ENCODE peak calls at places on chromosomes 2 and 18, in ten cellular contexts. X is tibial artery, B is NCI-H774, W is left cardiac atrium, R is LoVo, A is ACHN, F is spleen, E is HTR-8/SVneo, M is hippocampal formation, Y is HT1080. U is an unnamed sample.

GRCh38 chr2:195696012-195696411 is 39.0 kb downstream of the SLC39A10 start:
- DNase-seq in X (no peak), B (no peak), W (no peak), R (no peak), A (no peak), F (no peak), E (no peak), M (no peak), Y (no peak), U (no peak)

GRCh38 chr2:95346236-95346737 is 49.1 kb downstream of the KCNIP3 start:
- DNase-seq in X (peak; percentile 45), B (no peak), W (peak; percentile 74), R (peak; percentile 39), A (peak; percentile 83), F (peak; percentile 80), E (peak; percentile 78), M (no peak), Y (peak; percentile 21), U (peak; percentile 23)

GRCh38 chr18:76801567-76802505 is 20.5 kb upstream of the ZNF236 start:
- DNase-seq in X (peak; percentile 52), B (peak; percentile 49), W (peak; percentile 67), R (peak; percentile 78), A (peak; percentile 64), F (peak; percentile 90), E (peak; percentile 47), M (peak; percentile 33), Y (peak; percentile 66), U (peak; percentile 28)

GRCh38 chr2:179454443-179455218 is 190.0 kb upstream of the SESTD1 start:
- DNase-seq in X (no peak), B (no peak), W (no peak), R (peak; percentile 21), A (peak; percentile 52), F (no peak), E (peak; percentile 15), M (no peak), Y (peak; percentile 95), U (no peak)

GRCh38 chr2:189673661-189674373 is 653 bp upstream of the ANKAR start:
- DNase-seq in X (no peak), B (no peak), W (no peak), R (no peak), A (peak; percentile 9), F (peak; percentile 47), E (no peak), M (no peak), Y (no peak), U (no peak)

GRCh38 chr2:112583497-112584133 is 794 bp upstream of the CHCHD5 start:
- DNase-seq in X (peak; percentile 23), B (no peak), W (no peak), R (no peak), A (peak; percentile 47), F (no peak), E (no peak), M (no peak), Y (no peak), U (no peak)

GRCh38 chr2:75587954-75588587 is 27.3 kb upstream of the EVA1A start:
- DNase-seq in X (no peak), B (peak; percentile 8), W (no peak), R (no peak), A (no peak), F (no peak), E (peak; percentile 78), M (no peak), Y (peak; percentile 95), U (no peak)

GRCh38 chr2:71923887-71924533 is 223.7 kb downstream of the CYP26B1 start:
- DNase-seq in X (peak; percentile 71), B (peak; percentile 51), W (peak; percentile 65), R (peak; percentile 65), A (peak; percentile 76), F (no peak), E (peak; percentile 60), M (peak; percentile 46), Y (peak; percentile 55), U (no peak)

GRCh38 chr2:239882335-239882734 is 142.8 kb downstream of the NDUFA10 start:
- DNase-seq in X (no peak), B (no peak), W (peak; percentile 48), R (peak; percentile 53), A (peak; percentile 25), F (no peak), E (peak; percentile 46), M (no peak), Y (no peak), U (no peak)

GRCh38 chr2:55080204-55080738 is 30.0 kb upstream of the RTN4 start:
- DNase-seq in X (no peak), B (no peak), W (no peak), R (no peak), A (no peak), F (no peak), E (no peak), M (no peak), Y (no peak), U (no peak)

GRCh38 chr2:97988722-97989121 is 7.0 kb downstream of the TMEM131 start:
- DNase-seq in X (no peak), B (no peak), W (no peak), R (no peak), A (no peak), F (no peak), E (no peak), M (no peak), Y (no peak), U (no peak)

GRCh38 chr18:39938678-39939077 is 2016.4 kb upstream of the PIK3C3 start:
- DNase-seq in X (no peak), B (no peak), W (no peak), R (no peak), A (no peak), F (no peak), E (no peak), M (no peak), Y (no peak), U (no peak)

GRCh38 chr2:38438536-38439225 is 61.6 kb upstream of the ATL2 start:
- DNase-seq in X (no peak), B (no peak), W (no peak), R (no peak), A (no peak), F (no peak), E (no peak), M (no peak), Y (no peak), U (no peak)

GRCh38 chr2:46449712-46450111 is 29.7 kb upstream of the TMEM247 start:
- DNase-seq in X (no peak), B (no peak), W (no peak), R (no peak), A (no peak), F (no peak), E (no peak), M (no peak), Y (no peak), U (no peak)

GRCh38 chr18:72612894-72613537 is 68.9 kb upstream of the CBLN2 start:
- DNase-seq in X (no peak), B (no peak), W (no peak), R (no peak), A (no peak), F (no peak), E (no peak), M (no peak), Y (no peak), U (no peak)

GRCh38 chr2:68980956-68981355 is 6.5 kb downstream of the GKN1 start:
- DNase-seq in X (no peak), B (no peak), W (no peak), R (no peak), A (no peak), F (no peak), E (no peak), M (no peak), Y (peak; percentile 36), U (no peak)

U was measured in hypothalamus.